ENCODE peak calls at places on chromosomes 12 and 14, in nine cellular contexts. L, W, J, N, Z, O, A, P and C are unnamed samples.

GRCh38 chr12:65556676-65557424 is 267.4 kb upstream of the HMGA2 start:
- DNase-seq in L (peak; percentile 68), W (peak; percentile 88), J (peak; percentile 81), N (peak; percentile 84), Z (peak; percentile 73), O (peak; percentile 89), A (peak; percentile 77), P (peak; percentile 79), C (peak; percentile 98)

GRCh38 chr12:31749024-31749704 is 20.3 kb upstream of the AMN1 start:
- DNase-seq in L (no peak), W (no peak), J (no peak), N (peak; percentile 67), Z (peak; percentile 57), O (peak; percentile 91), A (peak; percentile 98), P (peak; percentile 86), C (peak; percentile 86)

GRCh38 chr14:21168055-21168454 is 12.2 kb upstream of the OR5AU1 start:
- DNase-seq in L (no peak), W (no peak), J (no peak), N (no peak), Z (no peak), O (no peak), A (no peak), P (no peak), C (no peak)

GRCh38 chr12:111692575-111693210 is 6.8 kb downstream of the ACAD10 start:
- DNase-seq in L (no peak), W (no peak), J (no peak), N (no peak), Z (no peak), O (peak; percentile 13), A (peak; percentile 68), P (no peak), C (peak; percentile 87)

GRCh38 chr14:75727124-75727523 is 66.1 kb downstream of the TTLL5 start:
- DNase-seq in L (no peak), W (no peak), J (no peak), N (no peak), Z (no peak), O (no peak), A (no peak), P (no peak), C (no peak)

GRCh38 chr14:49408187-49408963 is 177.8 kb downstream of the RPS29 start:
- DNase-seq in L (no peak), W (no peak), J (no peak), N (no peak), Z (no peak), O (peak; percentile 33), A (no peak), P (no peak), C (no peak)

GRCh38 chr12:51954465-51955361 is 3.2 kb downstream of the ACVR1B start:
- DNase-seq in L (no peak), W (no peak), J (no peak), N (no peak), Z (no peak), O (peak; percentile 50), A (no peak), P (peak; percentile 64), C (peak; percentile 24)

GRCh38 chr14:39430762-39431415 is 1.3 kb downstream of the FBXO33 start:
- DNase-seq in L (no peak), W (no peak), J (no peak), N (no peak), Z (no peak), O (no peak), A (no peak), P (no peak), C (peak; percentile 44)

GRCh38 chr14:32259368-32260013 is 56.4 kb upstream of the RNU6-8 start:
- DNase-seq in L (peak; percentile 58), W (no peak), J (no peak), N (no peak), Z (no peak), O (peak; percentile 30), A (peak; percentile 21), P (no peak), C (peak; percentile 59)

GRCh38 chr12:91804533-91804932 is 341.1 kb downstream of the BTG1 start:
- DNase-seq in L (no peak), W (no peak), J (no peak), N (no peak), Z (no peak), O (no peak), A (no peak), P (no peak), C (peak; percentile 55)

GRCh38 chr12:70241845-70242244 is 1.4 kb upstream of the CNOT2 start:
- DNase-seq in L (no peak), W (no peak), J (no peak), N (no peak), Z (no peak), O (no peak), A (no peak), P (no peak), C (no peak)

GRCh38 chr14:21748869-21749303 is 75.3 kb upstream of the OR4E1 start:
- DNase-seq in L (peak; percentile 23), W (no peak), J (peak; percentile 18), N (no peak), Z (no peak), O (peak; percentile 64), A (peak; percentile 15), P (peak; percentile 40), C (peak; percentile 88)

GRCh38 chr14:95307402-95308041 is 12.2 kb downstream of the CLMN start:
- DNase-seq in L (peak; percentile 64), W (no peak), J (peak; percentile 60), N (peak; percentile 61), Z (no peak), O (peak; percentile 9), A (no peak), P (no peak), C (no peak)

GRCh38 chr14:102594514-102595175 is 2.2 kb downstream of the RCOR1 start:
- DNase-seq in L (peak; percentile 75), W (no peak), J (peak; percentile 63), N (peak; percentile 77), Z (peak; percentile 54), O (peak; percentile 72), A (peak; percentile 93), P (peak; percentile 85), C (peak; percentile 85)

GRCh38 chr14:68656452-68656851 is 136.4 kb downstream of the ZFP36L1 start:
- DNase-seq in L (no peak), W (no peak), J (no peak), N (no peak), Z (no peak), O (no peak), A (no peak), P (no peak), C (no peak)

GRCh38 chr12:58933068-58933681 is 12.9 kb upstream of the LRIG3 start:
- DNase-seq in L (no peak), W (no peak), J (no peak), N (no peak), Z (no peak), O (no peak), A (no peak), P (no peak), C (peak; percentile 72)

GRCh38 chr12:10636611-10637010 is 23.2 kb upstream of the MAGOHB start:
- DNase-seq in L (no peak), W (no peak), J (no peak), N (no peak), Z (no peak), O (no peak), A (no peak), P (peak; percentile 16), C (no peak)
- H3K27ac ChIP-seq in L (no peak overlapping the region), W (no peak overlapping the region), J (no peak overlapping the region), N (no peak overlapping the region), Z (no peak overlapping the region), O (no peak overlapping the region), A (no peak overlapping the region), P (peak overlapping the region; percentile 61), C (no peak overlapping the region)

DNA sequence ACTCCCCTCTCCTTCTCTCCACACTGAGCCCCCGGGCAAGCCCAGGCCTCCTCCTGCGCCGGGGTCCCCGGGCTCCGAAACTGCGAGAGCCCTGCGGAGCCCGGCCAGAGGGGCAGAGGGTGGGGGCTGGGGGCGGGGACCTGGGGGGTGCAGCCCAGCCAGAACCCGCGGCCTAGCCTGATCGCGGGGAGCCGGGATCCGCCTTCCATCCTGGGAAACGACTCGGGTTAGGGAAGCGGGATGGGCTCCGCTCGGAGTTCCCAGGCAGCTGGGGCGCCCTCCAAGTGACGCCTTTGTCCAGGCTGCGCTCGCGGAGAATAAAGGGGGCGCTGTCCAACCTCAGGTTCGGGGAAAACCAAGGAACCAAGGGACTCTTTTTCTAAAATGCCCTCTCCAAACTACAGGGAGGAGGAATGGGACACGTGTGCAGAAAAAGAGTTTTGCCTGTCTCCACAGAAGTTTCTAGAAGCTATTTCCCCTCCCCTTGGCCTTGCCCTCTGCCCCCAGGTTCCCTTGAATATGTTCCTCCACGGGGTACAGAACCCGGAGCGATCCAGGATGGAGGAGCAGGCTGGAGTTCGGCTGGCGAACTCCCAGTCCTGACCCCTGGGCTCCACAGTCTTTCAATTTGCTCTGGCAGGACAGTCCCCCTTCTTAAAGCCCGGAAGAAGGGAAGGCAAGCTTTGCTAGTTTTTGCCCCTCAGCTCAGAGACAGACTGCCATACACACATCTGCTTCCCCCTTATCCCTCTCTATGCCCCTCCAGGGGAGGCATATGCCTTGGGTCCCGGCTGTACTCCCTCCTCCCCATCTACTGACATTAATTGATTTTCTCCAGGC is 13.9 kb downstream of the NKX2-1 start:
- DNase-seq in L (peak; percentile 27), W (no peak), J (no peak), N (peak; percentile 69), Z (no peak), O (no peak), A (no peak), P (no peak), C (peak; percentile 85)
- TF ChIP-seq CTCF in L (no peak), W (no peak), J (no peak), N (no peak), Z (no peak), O (no peak), A (no peak), P (no peak), C (peak; percentile 56)

GRCh38 chr14:61343991-61344405 is 22.6 kb downstream of the PRKCH start:
- DNase-seq in L (no peak), W (no peak), J (no peak), N (no peak), Z (no peak), O (no peak), A (no peak), P (no peak), C (no peak)
- H3K4me1 ChIP-seq in L (no peaks in the 10 kb centered on the region), W (peaks cover 19% of the 10 kb centered on the region), J (peaks cover 67% of the 10 kb centered on the region), N (peaks cover 86% of the 10 kb centered on the region), Z (no peaks in the 10 kb centered on the region), O (peaks cover 69% of the 10 kb centered on the region), A (peaks cover 6% of the 10 kb centered on the region), P (no peaks in the 10 kb centered on the region), C (no peaks in the 10 kb centered on the region)

GRCh38 chr14:99579077-99579836 is 24.8 kb downstream of the CCDC85C start:
- DNase-seq in L (no peak), W (no peak), J (no peak), N (peak; percentile 87), Z (no peak), O (no peak), A (no peak), P (peak; percentile 86), C (no peak)

GRCh38 chr14:99578541-99579044 is 25.4 kb downstream of the CCDC85C start:
- DNase-seq in L (no peak), W (no peak), J (peak; percentile 55), N (no peak), Z (no peak), O (no peak), A (no peak), P (peak; percentile 62), C (no peak)

GRCh38 chr14:99575043-99576023 is 28.7 kb downstream of the CCDC85C start:
- DNase-seq in L (peak; percentile 71), W (no peak), J (peak; percentile 39), N (peak; percentile 89), Z (peak; percentile 67), O (no peak), A (peak; percentile 58), P (peak; percentile 91), C (no peak)

GRCh38 chr14:99576304-99576703 is 27.7 kb downstream of the CCDC85C start:
- DNase-seq in L (no peak), W (no peak), J (no peak), N (no peak), Z (no peak), O (no peak), A (no peak), P (no peak), C (peak; percentile 75)

GRCh38 chr14:99576761-99577705 is 27.0 kb downstream of the CCDC85C start:
- DNase-seq in L (no peak), W (no peak), J (no peak), N (no peak), Z (no peak), O (no peak), A (no peak), P (no peak), C (no peak)
- H3K27ac ChIP-seq in L (no peak overlapping the region), W (peak overlapping the region; percentile 91), J (peak overlapping the region; percentile 83), N (peak overlapping the region; percentile 78), Z (no peak overlapping the region), O (peak overlapping the region; percentile 98), A (peak overlapping the region; percentile 92), P (peak overlapping the region; percentile 77), C (no peak overlapping the region)